ENCODE peak calls at places on chromosomes 16 and 17, in nine cellular contexts. One of them, this sample, is unnamed.

GRCh38 chr17:20091161-20092029 is 82.2 kb downstream of the SPECC1 start:
- DNase-seq in IMR-90: no peak
- DNase-seq in ascending aorta: no peak
- DNase-seq in tibial nerve: peak
- DNase-seq in astrocyte of the cerebellum: no peak
- DNase-seq in cardiac fibroblast: peak
- DNase-seq in A549: no peak
- DNase-seq in fibroblast of mammary gland: peak
- DNase-seq in HFF-Myc: no peak
- DNase-seq in this sample: no peak

GRCh38 chr16:9311303-9311954 is 220.0 kb downstream of the HAPSTR1 start:
- DNase-seq in ascending aorta: no peak
- DNase-seq in fibroblast of mammary gland: no peak
- DNase-seq in HFF-Myc: no peak
- DNase-seq in astrocyte of the cerebellum: no peak
- DNase-seq in cardiac fibroblast: no peak
- DNase-seq in IMR-90: no peak
- DNase-seq in A549: no peak
- DNase-seq in tibial nerve: no peak
- DNase-seq in this sample: no peak

GRCh38 chr16:11152677-11153321 is 103.2 kb downstream of the SOCS1 start:
- DNase-seq in astrocyte of the cerebellum: no peak
- DNase-seq in fibroblast of mammary gland: no peak
- DNase-seq in HFF-Myc: no peak
- DNase-seq in ascending aorta: no peak
- DNase-seq in A549: no peak
- DNase-seq in IMR-90: no peak
- DNase-seq in cardiac fibroblast: no peak
- DNase-seq in tibial nerve: no peak
- DNase-seq in this sample: no peak

GRCh38 chr16:48592839-48593429 is 17.0 kb downstream of the N4BP1 start:
- DNase-seq in cardiac fibroblast: no peak
- DNase-seq in fibroblast of mammary gland: peak
- DNase-seq in A549: no peak
- DNase-seq in IMR-90: no peak
- DNase-seq in astrocyte of the cerebellum: no peak
- DNase-seq in HFF-Myc: no peak
- DNase-seq in ascending aorta: no peak
- DNase-seq in tibial nerve: no peak
- DNase-seq in this sample: no peak

GRCh38 chr17:82790391-82790790 is 38.5 kb downstream of the TBCD start:
- DNase-seq in IMR-90: no peak
- DNase-seq in HFF-Myc: no peak
- DNase-seq in cardiac fibroblast: no peak
- DNase-seq in tibial nerve: no peak
- DNase-seq in fibroblast of mammary gland: no peak
- DNase-seq in A549: no peak
- DNase-seq in ascending aorta: no peak
- DNase-seq in astrocyte of the cerebellum: no peak
- DNase-seq in this sample: no peak

GRCh38 chr17:78485416-78486168 is 91.6 kb downstream of the DNAH17 start:
- DNase-seq in ascending aorta: no peak
- DNase-seq in fibroblast of mammary gland: no peak
- DNase-seq in astrocyte of the cerebellum: no peak
- DNase-seq in A549: no peak
- DNase-seq in IMR-90: no peak
- DNase-seq in cardiac fibroblast: no peak
- DNase-seq in tibial nerve: no peak
- DNase-seq in HFF-Myc: no peak
- DNase-seq in this sample: peak

GRCh38 chr16:55703003-55704001 is 47.5 kb downstream of the SLC6A2 start:
- DNase-seq in fibroblast of mammary gland: peak
- DNase-seq in A549: peak
- DNase-seq in IMR-90: peak
- DNase-seq in tibial nerve: no peak
- DNase-seq in ascending aorta: no peak
- DNase-seq in astrocyte of the cerebellum: peak
- DNase-seq in cardiac fibroblast: peak
- DNase-seq in HFF-Myc: peak
- DNase-seq in this sample: no peak

GRCh38 chr16:4309833-4310266 is 6.0 kb upstream of the GLIS2 start:
- DNase-seq in IMR-90: peak
- DNase-seq in tibial nerve: no peak
- DNase-seq in A549: peak
- DNase-seq in HFF-Myc: no peak
- DNase-seq in ascending aorta: no peak
- DNase-seq in fibroblast of mammary gland: peak
- DNase-seq in astrocyte of the cerebellum: peak
- DNase-seq in cardiac fibroblast: peak
- DNase-seq in this sample: peak

GRCh38 chr17:76357597-76358158 is 4.0 kb upstream of the PRPSAP1 start:
- DNase-seq in astrocyte of the cerebellum: no peak
- DNase-seq in HFF-Myc: no peak
- DNase-seq in tibial nerve: no peak
- DNase-seq in A549: no peak
- DNase-seq in fibroblast of mammary gland: no peak
- DNase-seq in cardiac fibroblast: no peak
- DNase-seq in IMR-90: no peak
- DNase-seq in ascending aorta: no peak
- DNase-seq in this sample: no peak

GRCh38 chr16:539901-540530 is 12.5 kb downstream of the CAPN15 start:
- DNase-seq in IMR-90: peak
- DNase-seq in cardiac fibroblast: no peak
- DNase-seq in A549: no peak
- DNase-seq in HFF-Myc: no peak
- DNase-seq in astrocyte of the cerebellum: no peak
- DNase-seq in fibroblast of mammary gland: peak
- DNase-seq in tibial nerve: no peak
- DNase-seq in ascending aorta: no peak
- DNase-seq in this sample: no peak

GRCh38 chr17:1967092-1967662 is 58.0 kb downstream of the RTN4RL1 start:
- DNase-seq in astrocyte of the cerebellum: no peak
- DNase-seq in fibroblast of mammary gland: no peak
- DNase-seq in IMR-90: no peak
- DNase-seq in cardiac fibroblast: no peak
- DNase-seq in ascending aorta: no peak
- DNase-seq in HFF-Myc: no peak
- DNase-seq in tibial nerve: no peak
- DNase-seq in A549: no peak
- DNase-seq in this sample: no peak

GRCh38 chr16:78461496-78461938 is 362.1 kb downstream of the WWOX start:
- DNase-seq in cardiac fibroblast: no peak
- DNase-seq in A549: no peak
- DNase-seq in fibroblast of mammary gland: no peak
- DNase-seq in IMR-90: no peak
- DNase-seq in tibial nerve: no peak
- DNase-seq in HFF-Myc: no peak
- DNase-seq in ascending aorta: no peak
- DNase-seq in astrocyte of the cerebellum: peak
- DNase-seq in this sample: no peak

GRCh38 chr17:41333098-41333497 is 17.5 kb downstream of the KRT33A start:
- DNase-seq in cardiac fibroblast: no peak
- DNase-seq in tibial nerve: no peak
- DNase-seq in IMR-90: no peak
- DNase-seq in A549: no peak
- DNase-seq in fibroblast of mammary gland: no peak
- DNase-seq in HFF-Myc: no peak
- DNase-seq in astrocyte of the cerebellum: no peak
- DNase-seq in ascending aorta: no peak
- DNase-seq in this sample: no peak

GRCh38 chr17:65742433-65743312 is 181.2 kb upstream of the AXIN2 start:
- DNase-seq in HFF-Myc: no peak
- DNase-seq in cardiac fibroblast: peak
- DNase-seq in IMR-90: peak
- DNase-seq in astrocyte of the cerebellum: peak
- DNase-seq in tibial nerve: no peak
- DNase-seq in A549: peak
- DNase-seq in ascending aorta: no peak
- DNase-seq in fibroblast of mammary gland: peak
- DNase-seq in this sample: no peak

GRCh38 chr16:27687605-27688004 is 137.7 kb downstream of the KATNIP start:
- DNase-seq in fibroblast of mammary gland: no peak
- DNase-seq in astrocyte of the cerebellum: no peak
- DNase-seq in IMR-90: no peak
- DNase-seq in ascending aorta: no peak
- DNase-seq in A549: no peak
- DNase-seq in HFF-Myc: no peak
- DNase-seq in cardiac fibroblast: peak
- DNase-seq in tibial nerve: no peak
- DNase-seq in this sample: no peak

GRCh38 chr16:58236231-58236690 is 38.4 kb upstream of the CSNK2A2 start:
- DNase-seq in IMR-90: peak
- DNase-seq in astrocyte of the cerebellum: peak
- DNase-seq in A549: peak
- DNase-seq in ascending aorta: no peak
- DNase-seq in cardiac fibroblast: peak
- DNase-seq in HFF-Myc: peak
- DNase-seq in fibroblast of mammary gland: peak
- DNase-seq in tibial nerve: peak
- DNase-seq in this sample: no peak

GRCh38 chr16:66070140-66070887 is 296.2 kb upstream of the CDH5 start:
- DNase-seq in cardiac fibroblast: peak
- DNase-seq in IMR-90: peak
- DNase-seq in tibial nerve: peak
- DNase-seq in astrocyte of the cerebellum: no peak
- DNase-seq in A549: no peak
- DNase-seq in HFF-Myc: peak
- DNase-seq in fibroblast of mammary gland: peak
- DNase-seq in ascending aorta: no peak
- DNase-seq in this sample: no peak

GRCh38 chr17:80758793-80759673 is 214.4 kb downstream of the RPTOR start:
- DNase-seq in astrocyte of the cerebellum: no peak
- DNase-seq in cardiac fibroblast: no peak
- DNase-seq in fibroblast of mammary gland: peak
- DNase-seq in HFF-Myc: no peak
- DNase-seq in A549: no peak
- DNase-seq in ascending aorta: no peak
- DNase-seq in tibial nerve: no peak
- DNase-seq in IMR-90: peak
- DNase-seq in this sample: peak

DNA sequence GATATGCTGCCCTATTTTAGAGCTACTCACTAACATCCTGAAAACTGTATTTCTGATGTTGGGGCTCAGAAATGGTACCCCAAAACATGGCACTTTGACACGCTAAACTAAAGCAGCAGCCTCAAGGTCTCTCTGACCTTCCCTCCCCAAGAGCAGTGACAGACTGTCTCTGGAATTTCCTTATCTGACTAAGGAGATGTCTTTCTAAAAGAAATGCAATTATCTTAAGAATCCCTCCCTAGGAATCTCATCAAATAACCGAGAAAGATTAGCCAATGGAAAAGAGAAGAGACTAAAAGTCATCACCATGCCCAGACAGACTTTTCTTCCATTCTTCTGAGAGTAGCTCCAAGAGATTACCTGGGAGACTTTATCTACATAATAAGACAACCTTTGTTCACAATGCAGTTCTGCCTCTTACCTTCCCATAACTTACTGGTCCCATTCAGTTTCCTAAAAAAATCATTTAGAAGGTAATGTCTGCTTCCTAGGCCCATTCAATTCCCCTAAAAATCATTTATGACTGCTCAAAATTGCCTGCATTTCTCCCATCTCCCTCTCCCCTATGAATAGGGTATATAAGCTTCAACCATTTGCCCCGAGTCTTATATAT is 123.9 kb downstream of the CPPED1 start:
- DNase-seq in A549: no peak
- DNase-seq in fibroblast of mammary gland: no peak
- DNase-seq in HFF-Myc: no peak
- DNase-seq in cardiac fibroblast: peak
- DNase-seq in IMR-90: peak
- DNase-seq in ascending aorta: no peak
- DNase-seq in tibial nerve: no peak
- DNase-seq in astrocyte of the cerebellum: no peak
- DNase-seq in this sample: no peak
- H3K4me3 ChIP-seq in A549: no peak
- H3K4me3 ChIP-seq in fibroblast of mammary gland: no peak
- H3K4me3 ChIP-seq in HFF-Myc: no peak
- H3K4me3 ChIP-seq in cardiac fibroblast: no peak
- H3K4me3 ChIP-seq in IMR-90: no peak
- H3K4me3 ChIP-seq in ascending aorta: no peak
- H3K4me3 ChIP-seq in tibial nerve: no peak
- H3K4me3 ChIP-seq in astrocyte of the cerebellum: no peak
- H3K4me3 ChIP-seq in this sample: no peak

DNA sequence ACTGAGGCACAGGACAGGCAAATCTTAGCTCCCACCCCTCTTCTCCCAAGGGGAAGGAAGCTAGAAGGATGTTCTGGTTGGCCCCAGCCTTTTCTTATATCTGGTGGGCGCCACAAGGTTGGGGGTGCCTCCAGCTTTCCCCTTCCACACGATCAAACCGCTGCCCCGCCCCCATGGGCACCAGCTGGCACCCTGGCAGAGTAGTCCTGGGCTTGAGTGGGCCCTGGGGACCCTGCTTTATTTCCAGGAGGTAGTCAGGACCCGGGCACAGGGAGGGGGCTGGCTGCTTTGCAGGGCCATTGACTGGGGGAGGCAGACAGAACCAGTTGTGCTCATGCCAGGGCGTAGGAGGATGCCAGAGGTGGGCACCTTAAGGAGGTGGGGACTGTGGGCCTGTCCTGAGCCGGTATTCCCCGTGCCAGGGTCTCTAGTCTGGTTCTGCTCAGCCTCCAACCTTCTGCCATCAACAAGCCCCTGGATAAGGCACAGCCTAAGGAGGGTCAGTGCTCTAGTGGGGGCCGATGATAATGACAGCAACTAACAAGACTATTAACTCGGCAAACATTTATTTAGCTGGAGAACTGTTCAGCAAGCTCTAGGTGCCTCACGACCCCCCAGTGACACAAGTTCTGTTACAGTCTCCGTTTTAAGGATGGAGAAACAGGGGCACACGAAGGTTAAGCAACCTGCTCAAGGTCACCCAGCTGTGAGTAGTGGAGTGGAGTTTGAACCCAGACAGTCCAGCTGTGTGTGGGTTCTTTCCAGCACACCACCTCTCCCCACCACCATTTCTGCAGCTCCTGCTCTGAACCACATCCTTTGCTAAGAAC is 7.6 kb upstream of the PPP1R1B start:
- DNase-seq in HFF-Myc: no peak
- DNase-seq in cardiac fibroblast: no peak
- DNase-seq in A549: no peak
- DNase-seq in ascending aorta: no peak
- DNase-seq in tibial nerve: no peak
- DNase-seq in astrocyte of the cerebellum: no peak
- DNase-seq in fibroblast of mammary gland: no peak
- DNase-seq in IMR-90: no peak
- DNase-seq in this sample: no peak
- H3K4me3 ChIP-seq in HFF-Myc: no peak
- H3K4me3 ChIP-seq in cardiac fibroblast: no peak
- H3K4me3 ChIP-seq in A549: peak
- H3K4me3 ChIP-seq in ascending aorta: no peak
- H3K4me3 ChIP-seq in tibial nerve: no peak
- H3K4me3 ChIP-seq in astrocyte of the cerebellum: no peak
- H3K4me3 ChIP-seq in fibroblast of mammary gland: no peak
- H3K4me3 ChIP-seq in IMR-90: no peak
- H3K4me3 ChIP-seq in this sample: peak

GRCh38 chr16:53041196-53041977 is 11.3 kb downstream of the CHD9NB start:
- DNase-seq in fibroblast of mammary gland: peak
- DNase-seq in ascending aorta: no peak
- DNase-seq in astrocyte of the cerebellum: no peak
- DNase-seq in A549: no peak
- DNase-seq in HFF-Myc: no peak
- DNase-seq in IMR-90: peak
- DNase-seq in cardiac fibroblast: peak
- DNase-seq in tibial nerve: peak
- DNase-seq in this sample: no peak
- H3K4me3 ChIP-seq in fibroblast of mammary gland: no peak
- H3K4me3 ChIP-seq in ascending aorta: no peak
- H3K4me3 ChIP-seq in astrocyte of the cerebellum: no peak
- H3K4me3 ChIP-seq in A549: no peak
- H3K4me3 ChIP-seq in HFF-Myc: no peak
- H3K4me3 ChIP-seq in IMR-90: no peak
- H3K4me3 ChIP-seq in cardiac fibroblast: no peak
- H3K4me3 ChIP-seq in tibial nerve: no peak
- H3K4me3 ChIP-seq in this sample: no peak

GRCh38 chr16:47493358-47494337 is 32.5 kb downstream of the PHKB start:
- DNase-seq in A549: no peak
- DNase-seq in fibroblast of mammary gland: no peak
- DNase-seq in cardiac fibroblast: no peak
- DNase-seq in IMR-90: no peak
- DNase-seq in HFF-Myc: no peak
- DNase-seq in astrocyte of the cerebellum: no peak
- DNase-seq in ascending aorta: no peak
- DNase-seq in tibial nerve: no peak
- DNase-seq in this sample: no peak
- H3K4me3 ChIP-seq in A549: no peak
- H3K4me3 ChIP-seq in fibroblast of mammary gland: no peak
- H3K4me3 ChIP-seq in cardiac fibroblast: no peak
- H3K4me3 ChIP-seq in IMR-90: no peak
- H3K4me3 ChIP-seq in HFF-Myc: no peak
- H3K4me3 ChIP-seq in astrocyte of the cerebellum: no peak
- H3K4me3 ChIP-seq in ascending aorta: no peak
- H3K4me3 ChIP-seq in tibial nerve: no peak
- H3K4me3 ChIP-seq in this sample: no peak

This sample was measured in left lung.